ENCODE peak calls at places on chromosome 1, in eight cellular contexts. One of them, this sample, is unnamed.

GRCh38 chr1:7710859-7711258 is 60.2 kb upstream of the VAMP3 start:
- DNase-seq in C1 segment of cervical spinal cord: no peak
- DNase-seq in stimulated activated CD4-positive, alpha-beta T cell treated with anti-CD3 and anti-CD28 coated beads, Interleukin-4, amount 100 ng/mL, for 24 hours: no peak
- DNase-seq in activated naive CD4-positive, alpha-beta T cell treated with Interleukin-2 at 50 U/mL for 16 hours: no peak
- DNase-seq in GM03348: no peak
- DNase-seq in aorta: no peak
- DNase-seq in MV-4-11: no peak
- DNase-seq in colonic mucosa: no peak
- DNase-seq in this sample: no peak

GRCh38 chr1:208201241-208201640 is 42.9 kb downstream of the PLXNA2 start:
- DNase-seq in C1 segment of cervical spinal cord: no peak
- DNase-seq in stimulated activated CD4-positive, alpha-beta T cell treated with anti-CD3 and anti-CD28 coated beads, Interleukin-4, amount 100 ng/mL, for 24 hours: no peak
- DNase-seq in activated naive CD4-positive, alpha-beta T cell treated with Interleukin-2 at 50 U/mL for 16 hours: no peak
- DNase-seq in GM03348: peak; percentile 88
- DNase-seq in aorta: no peak
- DNase-seq in MV-4-11: no peak
- DNase-seq in colonic mucosa: peak; percentile 86
- DNase-seq in this sample: no peak

GRCh38 chr1:156592158-156592909 is 758 bp downstream of the NAXE start:
- DNase-seq in C1 segment of cervical spinal cord: no peak
- DNase-seq in stimulated activated CD4-positive, alpha-beta T cell treated with anti-CD3 and anti-CD28 coated beads, Interleukin-4, amount 100 ng/mL, for 24 hours: no peak
- DNase-seq in activated naive CD4-positive, alpha-beta T cell treated with Interleukin-2 at 50 U/mL for 16 hours: no peak
- DNase-seq in GM03348: no peak
- DNase-seq in aorta: peak; percentile 62
- DNase-seq in MV-4-11: no peak
- DNase-seq in colonic mucosa: no peak
- DNase-seq in this sample: no peak

GRCh38 chr1:32813941-32814739 is 3.0 kb downstream of the YARS1 start:
- DNase-seq in C1 segment of cervical spinal cord: no peak
- DNase-seq in stimulated activated CD4-positive, alpha-beta T cell treated with anti-CD3 and anti-CD28 coated beads, Interleukin-4, amount 100 ng/mL, for 24 hours: no peak
- DNase-seq in activated naive CD4-positive, alpha-beta T cell treated with Interleukin-2 at 50 U/mL for 16 hours: no peak
- DNase-seq in GM03348: no peak
- DNase-seq in aorta: no peak
- DNase-seq in MV-4-11: peak; percentile 25
- DNase-seq in colonic mucosa: no peak
- DNase-seq in this sample: no peak

GRCh38 chr1:85219853-85220610 is 19.2 kb upstream of the SYDE2 start:
- DNase-seq in C1 segment of cervical spinal cord: no peak
- DNase-seq in stimulated activated CD4-positive, alpha-beta T cell treated with anti-CD3 and anti-CD28 coated beads, Interleukin-4, amount 100 ng/mL, for 24 hours: no peak
- DNase-seq in activated naive CD4-positive, alpha-beta T cell treated with Interleukin-2 at 50 U/mL for 16 hours: no peak
- DNase-seq in GM03348: no peak
- DNase-seq in aorta: no peak
- DNase-seq in MV-4-11: no peak
- DNase-seq in colonic mucosa: no peak
- DNase-seq in this sample: no peak

GRCh38 chr1:97041011-97041410 is 319.4 kb downstream of the PTBP2 start:
- DNase-seq in C1 segment of cervical spinal cord: no peak
- DNase-seq in stimulated activated CD4-positive, alpha-beta T cell treated with anti-CD3 and anti-CD28 coated beads, Interleukin-4, amount 100 ng/mL, for 24 hours: no peak
- DNase-seq in activated naive CD4-positive, alpha-beta T cell treated with Interleukin-2 at 50 U/mL for 16 hours: no peak
- DNase-seq in GM03348: no peak
- DNase-seq in aorta: no peak
- DNase-seq in MV-4-11: no peak
- DNase-seq in colonic mucosa: no peak
- DNase-seq in this sample: no peak

GRCh38 chr1:156693858-156694562 is 11.4 kb downstream of the CRABP2 start:
- DNase-seq in C1 segment of cervical spinal cord: no peak
- DNase-seq in stimulated activated CD4-positive, alpha-beta T cell treated with anti-CD3 and anti-CD28 coated beads, Interleukin-4, amount 100 ng/mL, for 24 hours: no peak
- DNase-seq in activated naive CD4-positive, alpha-beta T cell treated with Interleukin-2 at 50 U/mL for 16 hours: no peak
- DNase-seq in GM03348: no peak
- DNase-seq in aorta: no peak
- DNase-seq in MV-4-11: no peak
- DNase-seq in colonic mucosa: peak; percentile 36
- DNase-seq in this sample: peak; percentile 76

GRCh38 chr1:26696191-26696644 is 403 bp downstream of the ARID1A start:
- DNase-seq in C1 segment of cervical spinal cord: no peak
- DNase-seq in stimulated activated CD4-positive, alpha-beta T cell treated with anti-CD3 and anti-CD28 coated beads, Interleukin-4, amount 100 ng/mL, for 24 hours: peak; percentile 39
- DNase-seq in activated naive CD4-positive, alpha-beta T cell treated with Interleukin-2 at 50 U/mL for 16 hours: peak; percentile 45
- DNase-seq in GM03348: peak; percentile 65
- DNase-seq in aorta: peak; percentile 81
- DNase-seq in MV-4-11: no peak
- DNase-seq in colonic mucosa: no peak
- DNase-seq in this sample: no peak

GRCh38 chr1:41758904-41759548 is 159.7 kb downstream of the HIVEP3 start:
- DNase-seq in C1 segment of cervical spinal cord: no peak
- DNase-seq in stimulated activated CD4-positive, alpha-beta T cell treated with anti-CD3 and anti-CD28 coated beads, Interleukin-4, amount 100 ng/mL, for 24 hours: no peak
- DNase-seq in activated naive CD4-positive, alpha-beta T cell treated with Interleukin-2 at 50 U/mL for 16 hours: no peak
- DNase-seq in GM03348: peak; percentile 74
- DNase-seq in aorta: no peak
- DNase-seq in MV-4-11: no peak
- DNase-seq in colonic mucosa: no peak
- DNase-seq in this sample: no peak

GRCh38 chr1:11782127-11782708 is 20.2 kb downstream of the C1orf167 start:
- DNase-seq in C1 segment of cervical spinal cord: no peak
- DNase-seq in stimulated activated CD4-positive, alpha-beta T cell treated with anti-CD3 and anti-CD28 coated beads, Interleukin-4, amount 100 ng/mL, for 24 hours: no peak
- DNase-seq in activated naive CD4-positive, alpha-beta T cell treated with Interleukin-2 at 50 U/mL for 16 hours: no peak
- DNase-seq in GM03348: no peak
- DNase-seq in aorta: peak; percentile 64
- DNase-seq in MV-4-11: no peak
- DNase-seq in colonic mucosa: no peak
- DNase-seq in this sample: no peak

GRCh38 chr1:23370744-23371710 is 1.4 kb upstream of the ZNF436 start:
- DNase-seq in C1 segment of cervical spinal cord: no peak
- DNase-seq in stimulated activated CD4-positive, alpha-beta T cell treated with anti-CD3 and anti-CD28 coated beads, Interleukin-4, amount 100 ng/mL, for 24 hours: no peak
- DNase-seq in activated naive CD4-positive, alpha-beta T cell treated with Interleukin-2 at 50 U/mL for 16 hours: no peak
- DNase-seq in GM03348: no peak
- DNase-seq in aorta: no peak
- DNase-seq in MV-4-11: no peak
- DNase-seq in colonic mucosa: no peak
- DNase-seq in this sample: peak; percentile 82

GRCh38 chr1:92441316-92442311 is 45.1 kb downstream of the GFI1 start:
- DNase-seq in C1 segment of cervical spinal cord: no peak
- DNase-seq in stimulated activated CD4-positive, alpha-beta T cell treated with anti-CD3 and anti-CD28 coated beads, Interleukin-4, amount 100 ng/mL, for 24 hours: no peak
- DNase-seq in activated naive CD4-positive, alpha-beta T cell treated with Interleukin-2 at 50 U/mL for 16 hours: no peak
- DNase-seq in GM03348: no peak
- DNase-seq in aorta: no peak
- DNase-seq in MV-4-11: no peak
- DNase-seq in colonic mucosa: peak; percentile 85
- DNase-seq in this sample: peak; percentile 82

GRCh38 chr1:228107636-228108035 is 1.5 kb downstream of the MRPL55 start:
- DNase-seq in C1 segment of cervical spinal cord: no peak
- DNase-seq in stimulated activated CD4-positive, alpha-beta T cell treated with anti-CD3 and anti-CD28 coated beads, Interleukin-4, amount 100 ng/mL, for 24 hours: no peak
- DNase-seq in activated naive CD4-positive, alpha-beta T cell treated with Interleukin-2 at 50 U/mL for 16 hours: no peak
- DNase-seq in GM03348: no peak
- DNase-seq in aorta: peak; percentile 70
- DNase-seq in MV-4-11: no peak
- DNase-seq in colonic mucosa: no peak
- DNase-seq in this sample: no peak